ENCODE peak calls at places on chromosomes 3 and 15, in six cellular contexts. O, M, D, T, E and Y are unnamed samples. For H3K27me3, the result is how much of the 10 kb centered on the place peaks cover.

GRCh38 chr3:65728138-65728537 is 310.6 kb downstream of the MAGI1 start:
- DNase-seq in O (no peak), E (no peak), D (no peak), M (no peak), T (no peak), Y (peak)

GRCh38 chr3:86990171-86990733 is 697 bp downstream of the VGLL3 start:
- DNase-seq in O (no peak), M (peak), D (no peak), E (no peak), T (peak), Y (peak)

GRCh38 chr3:197174927-197175326 is 123.5 kb downstream of the DLG1 start:
- DNase-seq in D (no peak), T (no peak), M (no peak), O (no peak), E (no peak), Y (no peak)

GRCh38 chr3:144314946-144315345 is 343.3 kb downstream of the DIPK2A start:
- DNase-seq in M (no peak), E (no peak), O (no peak), T (no peak), D (no peak), Y (no peak)

GRCh38 chr3:97138914-97139541 is 324.6 kb downstream of the EPHA6 start:
- DNase-seq in M (no peak), E (peak), D (no peak), T (no peak), O (no peak), Y (peak)

GRCh38 chr3:39791603-39792002 is 17.8 kb upstream of the MYRIP start:
- DNase-seq in D (no peak), T (no peak), M (no peak), E (no peak), O (no peak), Y (no peak)

GRCh38 chr3:149299938-149300791 is 33.3 kb downstream of the TM4SF18 start:
- DNase-seq in O (no peak), T (peak), D (no peak), M (peak), E (no peak), Y (no peak)

GRCh38 chr3:180680097-180680430 is 775 bp upstream of the CCDC39 start:
- DNase-seq in E (no peak), D (no peak), T (peak), O (no peak), M (no peak), Y (peak)

GRCh38 chr3:40713306-40713705 is 188.5 kb downstream of the ZNF621 start:
- DNase-seq in M (no peak), O (no peak), D (no peak), E (no peak), T (no peak), Y (no peak)

GRCh38 chr3:126216416-126216815 is 36.0 kb upstream of the ALDH1L1 start:
- DNase-seq in D (no peak), O (no peak), T (peak), M (no peak), E (no peak), Y (no peak)

GRCh38 chr3:126212250-126212628 is 31.9 kb upstream of the ALDH1L1 start:
- DNase-seq in M (no peak), T (no peak), D (no peak), E (no peak), O (no peak), Y (no peak)

GRCh38 chr3:126211569-126211968 is 31.2 kb upstream of the ALDH1L1 start:
- DNase-seq in D (no peak), E (no peak), T (no peak), O (no peak), M (no peak), Y (no peak)

GRCh38 chr3:126212629-126213375 is 32.4 kb upstream of the ALDH1L1 start:
- DNase-seq in M (peak), T (peak), E (peak), O (peak), D (no peak), Y (peak)

DNA sequence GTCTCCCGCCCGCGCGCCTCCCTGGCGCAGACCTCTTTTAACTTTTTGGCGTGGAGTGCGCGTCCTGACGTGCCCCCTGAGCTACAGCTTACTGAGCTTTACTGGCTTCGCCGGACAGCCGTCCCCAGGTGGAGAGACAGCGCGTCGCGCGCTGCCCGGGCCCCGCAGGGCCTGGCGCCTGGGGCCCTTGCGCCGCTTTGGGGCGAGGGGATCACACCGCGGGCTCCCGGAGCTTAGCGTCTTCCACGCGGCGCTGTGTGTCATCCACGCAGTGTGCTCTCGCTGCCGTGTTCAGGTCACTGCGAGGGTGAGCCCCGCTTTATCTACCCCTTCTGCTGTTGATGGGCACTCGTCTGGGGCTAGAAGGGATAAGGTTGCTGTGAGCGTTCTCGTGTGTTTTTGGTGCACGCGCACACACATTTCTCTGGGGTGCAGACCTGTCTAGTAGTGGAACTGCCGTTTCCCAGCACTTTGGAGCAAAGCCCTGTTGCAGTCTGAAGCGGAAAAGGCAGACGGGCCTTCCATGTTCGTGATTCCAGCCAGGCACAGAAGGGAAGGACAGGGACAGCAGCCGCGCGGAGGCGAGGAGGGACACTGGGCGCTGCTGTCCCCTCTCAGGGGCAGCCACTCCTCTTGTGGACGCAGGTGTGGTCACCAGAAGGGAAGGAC is 33.1 kb upstream of the ALDH1L1 start:
- DNase-seq in E (no peak), M (no peak), T (no peak), O (no peak), D (no peak), Y (peak)
- H3K4me3 ChIP-seq in E (peak), M (peak), T (peak), O (peak), D (no peak), Y (peak)

GRCh38 chr15:100923076-100923475 is 3.9 kb downstream of the LRRK1 start:
- DNase-seq in O (no peak), M (no peak), E (no peak), D (no peak), T (no peak), Y (no peak)
- H3K27me3 ChIP-seq in O (under half), M (under half), E (under half), D (under half), T (under half), Y (under half)

DNA sequence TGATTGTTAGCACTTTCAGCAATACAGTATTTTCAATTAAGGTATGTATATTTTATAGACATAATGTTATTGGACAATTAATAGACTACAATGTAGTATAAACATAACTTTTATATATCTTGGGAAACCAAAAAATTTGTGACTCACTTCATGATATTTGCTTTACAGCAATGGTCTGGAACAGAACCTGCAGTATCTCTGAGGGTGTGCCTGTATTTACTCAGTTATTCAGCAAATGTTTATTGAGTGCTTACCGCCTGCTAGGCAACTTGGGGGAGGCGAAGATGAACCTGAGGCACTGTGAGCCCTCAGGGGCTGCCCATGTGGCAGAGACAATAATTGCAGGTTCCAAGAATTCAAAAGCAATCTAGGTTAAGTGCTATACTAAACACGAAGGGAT is 144.8 kb downstream of the GABRB3 start:
- DNase-seq in T (no peak), O (no peak), M (no peak), E (no peak), D (no peak), Y (no peak)
- H3K4me3 ChIP-seq in T (no peak), O (no peak), M (no peak), E (no peak), D (no peak), Y (peak)

GRCh38 chr3:31361391-31362273 is 171.1 kb upstream of the STT3B start:
- DNase-seq in O (peak), T (peak), M (no peak), E (no peak), D (no peak), Y (no peak)
- H3K27me3 ChIP-seq in O (under half), T (under half), M (under half), E (under half), D (under half), Y (under half)

GRCh38 chr3:58617338-58617761 is 40.2 kb upstream of the FAM107A start:
- DNase-seq in M (no peak), O (no peak), T (peak), E (no peak), D (no peak), Y (no peak)

GRCh38 chr3:58609990-58610389 is 32.8 kb upstream of the FAM107A start:
- DNase-seq in M (no peak), T (no peak), D (no peak), E (no peak), O (no peak), Y (no peak)

GRCh38 chr3:58613236-58614132 is 36.3 kb upstream of the FAM107A start:
- DNase-seq in M (peak), O (no peak), D (no peak), E (no peak), T (no peak), Y (no peak)

GRCh38 chr3:58608648-58609047 is 31.5 kb upstream of the FAM107A start:
- DNase-seq in T (no peak), O (no peak), D (no peak), M (no peak), E (no peak), Y (no peak)

GRCh38 chr3:58612825-58613224 is 35.6 kb upstream of the FAM107A start:
- DNase-seq in O (no peak), E (no peak), T (no peak), D (no peak), M (no peak), Y (no peak)
- H3K4me3 ChIP-seq in O (no peak), E (no peak), T (no peak), D (no peak), M (no peak), Y (no peak)

DNA sequence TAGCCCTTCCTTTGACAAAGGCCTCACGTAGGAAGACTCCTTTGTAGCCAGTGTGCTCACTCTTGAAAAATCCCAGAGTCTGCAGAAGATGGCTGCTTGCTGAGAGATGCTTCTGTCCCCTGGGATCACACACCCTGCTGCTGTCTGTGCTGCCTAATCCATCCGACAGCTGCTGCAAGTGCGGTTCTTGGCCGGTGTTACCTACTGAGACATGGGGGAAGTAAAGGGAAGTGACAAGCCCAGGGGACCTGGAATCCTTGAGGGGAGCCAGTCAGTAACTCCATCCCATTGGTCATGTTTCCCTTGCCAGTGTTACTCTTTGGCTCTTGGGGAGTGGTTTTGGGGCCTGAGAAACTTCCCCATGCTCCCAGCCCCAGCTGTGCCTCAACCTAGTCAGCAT is 8.3 kb upstream of the CPNE9 start:
- DNase-seq in O (no peak), T (no peak), E (no peak), D (no peak), M (no peak), Y (no peak)
- H3K27me3 ChIP-seq in O (under half), T (under half), E (under half), D (under half), M (under half), Y (under half)

DNA sequence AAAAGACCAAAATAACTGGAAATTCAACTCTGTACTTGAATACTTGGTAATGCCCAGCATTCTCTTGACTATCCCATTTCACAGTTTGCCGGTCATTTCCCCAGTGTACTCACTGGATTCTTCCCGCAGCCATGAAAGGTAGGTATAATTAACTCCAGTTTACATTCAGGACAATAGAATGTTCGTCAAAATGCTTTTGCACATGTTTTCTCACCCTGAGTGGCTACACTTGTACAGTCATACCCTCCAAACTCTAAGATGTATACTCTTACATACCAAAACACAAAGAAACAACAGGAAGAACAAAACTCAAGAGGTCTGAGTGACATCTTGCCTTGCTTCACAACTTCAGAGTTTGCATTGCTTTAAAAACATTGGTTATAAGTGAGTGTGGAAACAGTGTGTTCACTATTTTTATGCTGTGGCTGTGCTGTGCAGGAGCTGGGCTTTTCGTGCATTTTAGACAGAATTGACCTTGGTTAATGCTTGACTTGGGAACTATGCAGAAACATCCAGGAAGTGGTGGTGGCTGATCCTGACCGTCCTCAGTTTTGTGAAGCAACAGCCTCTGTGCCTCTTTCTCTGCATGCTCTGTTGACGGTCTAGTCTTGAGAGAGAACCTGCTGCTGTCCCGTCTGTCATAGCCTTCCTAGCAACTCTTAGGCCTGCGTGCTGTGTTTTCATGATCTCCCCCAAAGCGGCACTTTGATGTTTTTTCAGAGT is 90.5 kb downstream of the IGF1R start:
- DNase-seq in O (no peak), D (no peak), T (no peak), E (no peak), M (no peak), Y (no peak)
- H3K4me3 ChIP-seq in O (no peak), D (no peak), T (no peak), E (no peak), M (no peak), Y (no peak)

GRCh38 chr3:193800138-193801043 is 207.4 kb downstream of the OPA1 start:
- DNase-seq in D (no peak), M (no peak), E (no peak), T (no peak), O (no peak), Y (no peak)
- H3K27me3 ChIP-seq in D (under half), M (under half), E (under half), T (under half), O (under half), Y (under half)

GRCh38 chr3:69791111-69791510 is 51.8 kb downstream of the MITF start:
- DNase-seq in E (no peak), M (peak), D (no peak), O (no peak), T (peak), Y (no peak)
- H3K4me3 ChIP-seq in E (no peak), M (no peak), D (no peak), O (no peak), T (no peak), Y (no peak)

GRCh38 chr15:100918690-100919480 is at the start of gene LRRK1:
- DNase-seq in T (peak), D (peak), E (no peak), M (peak), O (no peak), Y (peak)

GRCh38 chr15:100922192-100923040 is 3.3 kb downstream of the LRRK1 start:
- DNase-seq in M (no peak), D (no peak), O (no peak), T (no peak), E (no peak), Y (no peak)

GRCh38 chr15:100918034-100918689 is 995 bp upstream of the LRRK1 start:
- DNase-seq in T (peak), O (peak), D (peak), E (peak), M (peak), Y (peak)

GRCh38 chr15:100919481-100920405 is 586 bp downstream of the LRRK1 start:
- DNase-seq in M (peak), T (peak), E (no peak), D (no peak), O (no peak), Y (peak)

DNA sequence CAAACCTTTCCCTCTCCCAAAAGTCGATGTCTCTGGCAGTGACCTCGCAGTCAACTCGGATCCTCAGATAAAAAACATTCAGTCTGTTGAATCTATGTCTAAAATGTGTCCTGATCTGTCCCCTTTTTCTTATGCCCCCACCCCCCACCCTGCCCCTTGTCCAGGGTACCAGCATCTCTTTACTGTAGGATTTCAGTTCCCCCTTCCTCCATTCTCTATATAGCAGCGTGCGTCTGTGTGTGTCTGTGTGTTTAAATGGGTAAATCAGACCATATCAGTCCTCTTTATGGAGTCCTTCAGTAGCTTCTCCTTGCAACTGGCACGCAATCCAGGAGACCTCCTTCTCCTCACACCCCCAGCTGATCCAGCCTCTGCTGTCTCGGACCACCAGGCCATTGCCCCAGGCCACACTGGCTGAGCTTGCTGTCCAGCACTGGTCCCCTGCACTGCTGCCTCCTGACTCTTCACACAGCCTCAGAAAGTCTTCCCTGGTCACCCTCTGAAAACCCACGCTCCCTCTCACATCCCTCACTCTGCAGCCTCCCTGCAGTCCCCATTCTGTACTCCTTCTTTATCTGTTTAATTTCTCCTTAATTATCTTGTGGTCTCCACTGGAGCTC is 1.5 kb downstream of the LRRK1 start:
- DNase-seq in D (no peak), T (no peak), E (no peak), O (no peak), M (no peak), Y (no peak)
- H3K27me3 ChIP-seq in D (under half), T (under half), E (under half), O (under half), M (under half), Y (under half)